ENCODE peak calls at places on chromosomes 12 and 14, in six cellular contexts. H is cardiac fibroblast, G is fibroblast of the aortic adventitia, O is mucosa of descending colon, Z is cardiac muscle cell, S is fibroblast of pulmonary artery. L is an unnamed sample.

GRCh38 chr12:82174383-82174782 is 183.8 kb downstream of the CCDC59 start:
- DNase-seq in H (no peak), G (no peak), O (no peak), Z (no peak), S (no peak), L (peak)

GRCh38 chr14:31166271-31166561 is 41.4 kb downstream of the HECTD1 start:
- DNase-seq in H (peak), G (no peak), O (no peak), Z (peak), S (peak), L (peak)

GRCh38 chr12:24770851-24771250 is 178.1 kb downstream of the BCAT1 start:
- DNase-seq in H (peak), G (no peak), O (no peak), Z (peak), S (peak), L (no peak)

GRCh38 chr12:12759234-12759915 is 26.1 kb upstream of the APOLD1 start:
- DNase-seq in H (no peak), G (no peak), O (no peak), Z (no peak), S (no peak), L (no peak)

GRCh38 chr12:10849425-10849878 is at the start of gene PRR4:
- DNase-seq in H (no peak), G (no peak), O (no peak), Z (no peak), S (no peak), L (peak)

GRCh38 chr12:34390846-34391700 is 368.8 kb downstream of the ALG10 start:
- DNase-seq in H (no peak), G (no peak), O (peak), Z (no peak), S (no peak), L (no peak)

GRCh38 chr12:59396519-59396918 is 199.3 kb upstream of the SLC16A7 start:
- DNase-seq in H (no peak), G (no peak), O (peak), Z (no peak), S (no peak), L (no peak)

GRCh38 chr12:47867496-47867941 is 37.3 kb downstream of the VDR start:
- DNase-seq in H (peak), G (peak), O (no peak), Z (peak), S (peak), L (peak)

GRCh38 chr14:92540472-92541048 is 27.0 kb downstream of the RIN3 start:
- DNase-seq in H (peak), G (peak), O (peak), Z (peak), S (peak), L (peak)

GRCh38 chr14:71701990-71702389 is 230.2 kb upstream of the RGS6 start:
- DNase-seq in H (no peak), G (no peak), O (no peak), Z (no peak), S (no peak), L (no peak)

GRCh38 chr14:36027354-36027753 is 149.2 kb downstream of the PTCSC3 start:
- DNase-seq in H (no peak), G (no peak), O (no peak), Z (no peak), S (no peak), L (no peak)

GRCh38 chr14:56964885-56965284 is 154.6 kb upstream of the OTX2 start:
- DNase-seq in H (no peak), G (no peak), O (no peak), Z (no peak), S (no peak), L (no peak)

GRCh38 chr12:1915082-1915968 is 3.1 kb downstream of the CACNA2D4 start:
- DNase-seq in H (no peak), G (no peak), O (peak), Z (no peak), S (no peak), L (no peak)

GRCh38 chr14:82159624-82160023 is 626.0 kb upstream of the SEL1L start:
- DNase-seq in H (no peak), G (no peak), O (no peak), Z (no peak), S (no peak), L (no peak)

GRCh38 chr14:105974902-105975301 is 448.5 kb downstream of the TMEM121 start:
- DNase-seq in H (no peak), G (no peak), O (no peak), Z (no peak), S (no peak), L (no peak)

GRCh38 chr12:45343269-45344051 is 127.6 kb downstream of the ANO6 start:
- DNase-seq in H (no peak), G (no peak), O (no peak), Z (peak), S (peak), L (peak)

GRCh38 chr14:20675669-20676068 is 8.7 kb upstream of the RNASE4 start:
- DNase-seq in H (no peak), G (no peak), O (no peak), Z (no peak), S (no peak), L (no peak)

GRCh38 chr12:82174936-82175335 is 183.3 kb downstream of the CCDC59 start:
- DNase-seq in H (no peak), G (no peak), O (no peak), Z (no peak), S (no peak), L (no peak)

GRCh38 chr12:68609955-68610434 is 704 bp upstream of the RAP1B start:
- DNase-seq in H (peak), G (peak), O (no peak), Z (peak), S (peak), L (no peak)

GRCh38 chr12:6542209-6543009 is 8.1 kb downstream of the GAPDH start:
- DNase-seq in H (peak), G (no peak), O (peak), Z (no peak), S (no peak), L (no peak)

GRCh38 chr14:88023658-88024187 is 18.8 kb downstream of the GPR65 start:
- DNase-seq in H (no peak), G (no peak), O (no peak), Z (no peak), S (no peak), L (no peak)

GRCh38 chr12:131452444-131452860 is 258.4 kb upstream of the SFSWAP start:
- DNase-seq in H (no peak), G (no peak), O (no peak), Z (no peak), S (no peak), L (no peak)

DNA sequence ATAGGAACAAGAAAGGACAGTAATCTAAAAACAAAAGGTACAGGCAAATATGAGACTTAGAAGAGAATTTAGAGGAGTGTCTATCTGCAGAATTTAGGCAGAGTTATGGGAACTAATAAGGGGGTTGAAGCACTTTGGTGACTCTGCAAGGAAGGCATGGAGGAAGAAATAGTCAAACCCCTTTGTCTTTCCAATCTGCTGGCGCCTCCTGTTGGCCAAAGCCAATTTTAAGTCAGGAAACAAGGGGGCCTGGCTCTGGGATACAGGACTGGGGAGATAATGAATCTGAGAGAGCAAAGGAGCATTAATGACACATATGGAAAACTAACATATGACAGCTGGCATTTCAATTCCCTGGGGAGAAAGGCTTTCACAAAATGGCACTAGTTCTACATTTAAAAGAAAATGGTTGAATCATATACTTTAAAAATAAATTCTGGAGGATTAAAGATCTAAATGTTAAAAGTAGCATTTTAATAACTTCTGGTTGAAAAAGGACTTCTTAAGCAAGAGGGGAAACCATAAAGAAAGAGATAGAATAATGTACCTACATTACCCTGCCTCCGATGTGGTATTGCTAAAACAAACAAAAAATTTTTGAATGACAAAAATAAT is 48.5 kb upstream of the CSRP2 start:
- DNase-seq in H (peak), G (peak), O (no peak), Z (peak), S (peak), L (peak)
- TF ChIP-seq CTCF in H (peak), G (peak), O (no peak), Z (peak), S (peak), L (peak)

DNA sequence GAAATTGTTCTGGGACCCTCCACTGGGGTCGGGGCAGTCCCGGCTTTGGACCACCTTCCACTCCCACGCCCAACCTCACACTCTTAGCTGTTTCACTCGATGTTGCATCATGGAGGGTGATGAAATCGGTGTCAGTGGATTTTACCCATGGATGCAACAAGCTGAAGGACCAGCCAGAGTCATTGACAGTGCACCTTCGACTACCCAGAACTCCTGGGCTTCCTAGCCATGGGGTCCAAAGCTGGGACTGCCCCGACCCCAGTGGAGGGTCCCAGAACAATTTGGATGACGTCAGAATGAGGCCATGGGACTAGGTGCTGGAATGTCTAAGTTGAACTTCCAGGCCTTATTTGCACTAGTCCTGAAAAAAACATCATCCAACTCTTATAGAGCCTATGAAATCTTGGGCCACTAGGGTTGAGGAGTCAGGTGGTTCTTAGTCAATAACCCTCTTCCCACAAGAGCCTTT is 897 bp upstream of the IL23A start:
- DNase-seq in H (no peak), G (no peak), O (no peak), Z (no peak), S (no peak), L (no peak)
- H3K4me3 ChIP-seq in H (no peak), G (no peak), O (no peak), Z (no peak), S (no peak), L (no peak)

GRCh38 chr12:79891506-79892162 is 43.3 kb downstream of the PPP1R12A start:
- DNase-seq in H (peak), G (peak), O (no peak), Z (no peak), S (no peak), L (no peak)
- TF ChIP-seq CTCF in H (no peak), G (no peak), O (no peak), Z (no peak), S (no peak), L (no peak)

DNA sequence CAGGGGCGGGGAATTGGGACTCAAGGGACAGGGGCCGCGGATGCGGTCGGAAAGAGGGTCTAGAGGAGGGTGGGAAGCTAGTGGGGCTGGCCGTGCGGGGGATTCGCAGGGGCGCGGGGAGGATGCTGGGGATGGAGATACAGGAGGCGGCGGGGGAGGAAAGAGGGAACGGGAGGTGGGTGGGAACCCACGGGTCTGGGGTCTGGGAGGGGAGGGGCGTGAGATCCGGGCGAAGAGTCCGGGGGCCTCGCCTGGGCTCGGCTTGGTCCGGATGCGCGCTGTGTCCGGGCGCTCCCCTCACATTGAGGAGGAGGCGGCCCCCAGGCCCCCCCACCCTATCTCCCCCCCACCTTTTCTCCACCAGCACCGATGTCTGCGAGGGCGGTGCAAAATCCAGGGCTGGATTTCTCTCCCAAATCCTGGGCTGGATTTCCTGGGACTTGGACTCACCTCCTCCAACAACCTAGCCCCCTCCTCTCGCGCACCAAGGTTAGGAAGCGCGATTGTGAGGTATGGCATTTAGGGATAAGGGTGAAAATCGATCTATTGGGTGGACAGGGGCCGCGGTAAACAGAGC is at the start of gene AGAP2:
- DNase-seq in H (no peak), G (no peak), O (no peak), Z (peak), S (no peak), L (no peak)
- H3K4me3 ChIP-seq in H (no peak), G (peak), O (no peak), Z (peak), S (peak), L (peak)